ENCODE peak calls at places on chromosomes 6 and 20, in seven cellular contexts. U, N, K, D, T, V and L are unnamed samples.

GRCh38 chr6:129818251-129818650 is 42.9 kb downstream of the TMEM244 start:
- DNase-seq in U (no peak), N (no peak), K (no peak), D (no peak), T (no peak), V (no peak), L (no peak)

GRCh38 chr6:142850653-142851434 is 94.1 kb downstream of the HIVEP2 start:
- DNase-seq in U (no peak), N (no peak), K (no peak), D (no peak), T (peak; percentile 31), V (no peak), L (peak; percentile 66)

GRCh38 chr20:46644160-46644559 is 7.1 kb downstream of the SLC13A3 start:
- DNase-seq in U (no peak), N (no peak), K (no peak), D (no peak), T (no peak), V (no peak), L (no peak)

GRCh38 chr6:85126448-85127178 is 323.3 kb upstream of the NT5E start:
- DNase-seq in U (peak; percentile 78), N (no peak), K (no peak), D (peak; percentile 17), T (peak; percentile 82), V (peak; percentile 27), L (peak; percentile 20)

GRCh38 chr20:5377484-5377883 is 60.7 kb upstream of the PROKR2 start:
- DNase-seq in U (no peak), N (no peak), K (no peak), D (no peak), T (no peak), V (no peak), L (no peak)

GRCh38 chr6:110232456-110232855 is 52.2 kb downstream of the CDC40 start:
- DNase-seq in U (no peak), N (no peak), K (no peak), D (peak; percentile 72), T (no peak), V (no peak), L (peak; percentile 58)

GRCh38 chr6:166825553-166826145 is 130.7 kb downstream of the RNASET2 start:
- DNase-seq in U (no peak), N (no peak), K (no peak), D (no peak), T (no peak), V (no peak), L (peak; percentile 42)

GRCh38 chr6:154815938-154816820 is 83.0 kb downstream of the SCAF8 start:
- DNase-seq in U (no peak), N (no peak), K (no peak), D (no peak), T (no peak), V (no peak), L (peak; percentile 85)

GRCh38 chr20:47400685-47401084 is 44.2 kb upstream of the ZMYND8 start:
- DNase-seq in U (no peak), N (no peak), K (no peak), D (no peak), T (no peak), V (no peak), L (no peak)

GRCh38 chr6:75830959-75831885 is 82.2 kb downstream of the MYO6 start:
- DNase-seq in U (no peak), N (no peak), K (peak; percentile 69), D (peak; percentile 29), T (no peak), V (no peak), L (peak; percentile 47)

GRCh38 chr6:1381397-1382330 is 7.7 kb upstream of the FOXF2 start:
- DNase-seq in U (peak; percentile 79), N (peak; percentile 51), K (no peak), D (no peak), T (no peak), V (no peak), L (peak; percentile 23)

GRCh38 chr6:148524509-148524908 is 181.9 kb downstream of the SASH1 start:
- DNase-seq in U (no peak), N (no peak), K (no peak), D (peak; percentile 85), T (no peak), V (no peak), L (peak; percentile 94)

GRCh38 chr20:41349943-41350342 is 9.3 kb downstream of the LPIN3 start:
- DNase-seq in U (no peak), N (no peak), K (no peak), D (no peak), T (no peak), V (no peak), L (no peak)

GRCh38 chr6:138307352-138307751 is 70.4 kb upstream of the SMIM28 start:
- DNase-seq in U (no peak), N (no peak), K (no peak), D (peak; percentile 82), T (no peak), V (peak; percentile 34), L (no peak)